ENCODE peak calls at places on chromosomes 5 and 9, in six cellular contexts. S is transverse colon, O is suprapubic skin, M is GM12878, W is prostate gland, B is uterus. F is an unnamed sample.

GRCh38 chr9:124005372-124005771 is 6.2 kb upstream of the LHX2 start:
- DNase-seq in S (no peak), O (peak; percentile 14), M (no peak), W (no peak), B (no peak), F (no peak)

GRCh38 chr5:76225316-76225715 is 142.1 kb downstream of the SV2C start:
- DNase-seq in S (no peak), O (no peak), M (no peak), W (no peak), B (no peak), F (no peak)

GRCh38 chr5:169050146-169050571 is 250.8 kb downstream of the SLIT3 start:
- DNase-seq in S (no peak), O (no peak), M (no peak), W (peak; percentile 89), B (no peak), F (no peak)

GRCh38 chr5:115168829-115169391 is 798 bp downstream of the TRIM36 start:
- DNase-seq in S (peak; percentile 27), O (no peak), M (no peak), W (no peak), B (no peak), F (peak; percentile 45)

GRCh38 chr9:27247756-27248155 is 49.2 kb downstream of the EQTN start:
- DNase-seq in S (peak; percentile 36), O (no peak), M (no peak), W (no peak), B (no peak), F (no peak)

GRCh38 chr9:134560654-134561053 is 80.9 kb upstream of the COL5A1 start:
- DNase-seq in S (no peak), O (peak; percentile 26), M (no peak), W (no peak), B (no peak), F (peak; percentile 12)

GRCh38 chr5:172640822-172641358 is at the start of gene NEURL1B:
- DNase-seq in S (peak; percentile 87), O (peak; percentile 71), M (no peak), W (peak; percentile 78), B (peak; percentile 82), F (peak; percentile 81)

GRCh38 chr5:122151640-122152039 is 22.3 kb downstream of the ZNF474 start:
- DNase-seq in S (no peak), O (no peak), M (no peak), W (no peak), B (no peak), F (no peak)

GRCh38 chr5:89069591-89069990 is 186.6 kb upstream of the MEF2C start:
- DNase-seq in S (no peak), O (no peak), M (no peak), W (no peak), B (no peak), F (no peak)

GRCh38 chr5:543755-544674 is 19.8 kb upstream of the SLC9A3 start:
- DNase-seq in S (peak; percentile 77), O (peak; percentile 64), M (peak; percentile 76), W (no peak), B (no peak), F (peak; percentile 55)

GRCh38 chr5:61409568-61409967 is 77.5 kb downstream of the ZSWIM6 start:
- DNase-seq in S (no peak), O (no peak), M (no peak), W (no peak), B (no peak), F (no peak)

GRCh38 chr5:88942967-88943291 is 59.9 kb upstream of the MEF2C start:
- DNase-seq in S (no peak), O (no peak), M (no peak), W (no peak), B (no peak), F (no peak)

GRCh38 chr5:15500326-15500958 is 462 bp downstream of the FBXL7 start:
- DNase-seq in S (peak; percentile 20), O (peak; percentile 85), M (no peak), W (peak; percentile 19), B (peak; percentile 64), F (no peak)

GRCh38 chr5:126477681-126478117 is 54.5 kb downstream of the GRAMD2B start:
- DNase-seq in S (no peak), O (no peak), M (no peak), W (no peak), B (peak; percentile 65), F (no peak)

GRCh38 chr9:35618854-35619799 is 914 bp upstream of the CD72 start:
- DNase-seq in S (peak; percentile 68), O (peak; percentile 60), M (peak; percentile 74), W (no peak), B (no peak), F (peak; percentile 45)

GRCh38 chr5:137320056-137321045 is 178.8 kb downstream of the SPOCK1 start:
- DNase-seq in S (no peak), O (no peak), M (no peak), W (peak; percentile 49), B (peak; percentile 19), F (peak; percentile 49)

GRCh38 chr5:66538531-66538930 is 57.7 kb upstream of the MAST4 start:
- DNase-seq in S (no peak), O (no peak), M (no peak), W (no peak), B (no peak), F (no peak)

GRCh38 chr5:1078851-1079250 is 33.0 kb downstream of the SLC12A7 start:
- DNase-seq in S (no peak), O (no peak), M (no peak), W (no peak), B (no peak), F (no peak)

GRCh38 chr9:128886211-128886826 is 4.4 kb downstream of the LRRC8A start:
- DNase-seq in S (no peak), O (no peak), M (no peak), W (no peak), B (no peak), F (no peak)

GRCh38 chr5:127002390-127002789 is 28.0 kb downstream of the MARCHF3 start:
- DNase-seq in S (no peak), O (no peak), M (no peak), W (no peak), B (no peak), F (no peak)

GRCh38 chr5:68435611-68436010 is 220.1 kb downstream of the PIK3R1 start:
- DNase-seq in S (peak; percentile 21), O (no peak), M (no peak), W (no peak), B (no peak), F (no peak)

GRCh38 chr9:5951686-5952211 is 61.1 kb downstream of the MLANA start:
- DNase-seq in S (no peak), O (no peak), M (no peak), W (no peak), B (no peak), F (no peak)

GRCh38 chr5:120055858-120056257 is 408.2 kb upstream of the PRR16 start:
- DNase-seq in S (no peak), O (no peak), M (no peak), W (peak; percentile 26), B (no peak), F (no peak)

GRCh38 chr5:777756-778161 is 6.8 kb downstream of the ZDHHC11B start:
- DNase-seq in S (no peak), O (peak; percentile 66), M (no peak), W (no peak), B (peak; percentile 24), F (no peak)

GRCh38 chr5:146395233-146395632 is 51.9 kb upstream of the TCERG1 start:
- DNase-seq in S (no peak), O (no peak), M (no peak), W (no peak), B (no peak), F (no peak)

GRCh38 chr5:93845376-93845775 is 104.0 kb upstream of the POU5F2 start:
- DNase-seq in S (no peak), O (no peak), M (no peak), W (no peak), B (no peak), F (no peak)

GRCh38 chr9:994005-994404 is 17.6 kb downstream of the DMRT3 start:
- DNase-seq in S (no peak), O (no peak), M (no peak), W (no peak), B (no peak), F (no peak)

GRCh38 chr5:95619096-95619495 is 791 bp upstream of the GPR150 start:
- DNase-seq in S (no peak), O (no peak), M (no peak), W (no peak), B (no peak), F (no peak)

GRCh38 chr9:93958875-93959682 is 3.9 kb upstream of the BARX1 start:
- DNase-seq in S (no peak), O (no peak), M (no peak), W (no peak), B (no peak), F (no peak)

GRCh38 chr5:26622947-26623346 is 415.4 kb downstream of the CDH9 start:
- DNase-seq in S (no peak), O (no peak), M (no peak), W (no peak), B (no peak), F (no peak)

GRCh38 chr5:100479079-100479688 is 56.0 kb upstream of the FAM174A start:
- DNase-seq in S (no peak), O (no peak), M (peak; percentile 15), W (peak; percentile 4), B (no peak), F (no peak)

DNA sequence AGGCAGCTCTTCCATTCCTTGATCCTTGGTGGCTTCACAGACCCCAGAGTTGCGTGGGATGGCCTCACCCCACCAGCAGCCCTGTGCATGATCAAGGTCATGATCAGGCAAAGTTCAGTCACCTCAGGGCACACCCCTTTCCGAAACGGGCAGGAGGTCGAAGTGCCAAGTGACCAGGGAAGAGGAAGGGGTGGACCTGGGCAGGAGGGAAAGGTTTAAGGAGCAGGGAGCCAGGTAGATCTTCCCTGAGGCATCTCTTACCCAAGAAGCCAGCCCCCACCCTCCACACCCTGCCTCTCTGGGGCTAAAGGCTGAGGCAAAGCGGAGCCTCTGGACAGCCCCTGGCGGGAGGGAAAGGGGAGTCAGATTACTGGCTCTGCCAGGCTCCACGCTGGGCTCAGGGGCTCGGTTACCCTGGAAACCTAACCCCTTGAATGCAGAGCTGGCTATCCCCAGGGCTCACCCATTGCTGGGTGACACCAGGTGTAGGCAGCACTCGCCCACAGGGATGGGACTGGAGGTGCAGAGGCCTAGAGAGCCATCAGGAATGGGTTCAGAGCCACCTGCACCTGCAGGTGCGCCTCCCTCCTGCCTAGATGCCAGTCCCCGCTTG is 3.6 kb downstream of the MGAT4B start:
- DNase-seq in S (no peak), O (no peak), M (no peak), W (no peak), B (no peak), F (peak; percentile 76)
- TF ChIP-seq POLR2A in S (no peak), O (no peak), M (no peak), W (no peak), B (no peak), F (no peak)

GRCh38 chr5:173885481-173886010 is 2.6 kb upstream of the CPEB4 start:
- DNase-seq in S (peak; percentile 68), O (no peak), M (no peak), W (no peak), B (no peak), F (no peak)
- TF ChIP-seq POLR2A in S (no peak), O (no peak), M (no peak), W (no peak), B (no peak), F (no peak)

GRCh38 chr5:106367281-106367680 is 1303.5 kb downstream of the EFNA5 start:
- DNase-seq in S (no peak), O (no peak), M (no peak), W (no peak), B (no peak), F (no peak)
- TF ChIP-seq POLR2A in S (no peak), O (no peak), M (no peak), W (no peak), B (no peak), F (no peak)

GRCh38 chr5:149799119-149799623 is 69.1 kb downstream of the PPARGC1B start:
- DNase-seq in S (peak; percentile 74), O (no peak), M (no peak), W (no peak), B (peak; percentile 76), F (no peak)
- TF ChIP-seq POLR2A in S (no peak), O (no peak), M (no peak), W (no peak), B (no peak), F (no peak)